ENCODE peak calls at places on chromosome 1, in five cellular contexts. P is activated T-helper 17 cell treated with anti-CD3 and anti-CD28 coated beads, Interleukin-2, amount 50 U/mL, for 72 hours; B is Right ventricle myocardium superior; E is activated T-cell treated with anti-CD3 and anti-CD28 coated beads, Interleukin-2, amount 50 U/mL, for 4 hours; D is activated naive CD4-positive, alpha-beta T cell treated with anti-CD3 and anti-CD28 coated beads, Interleukin-2, amount 50 U/mL, for 72 hours. V is an unnamed sample.

GRCh38 chr1:11045428-11046269 is 1.4 kb downstream of the MASP2 start:
- ATAC-seq in P (no peak), B (no peak), E (no peak), D (no peak), V (peak)

GRCh38 chr1:52125727-52126359 is 16.0 kb upstream of the ZFYVE9 start:
- ATAC-seq in P (no peak), B (no peak), E (no peak), D (no peak), V (no peak)

GRCh38 chr1:197924516-197925123 is 7.4 kb downstream of the LHX9 start:
- ATAC-seq in P (peak), B (peak), E (peak), D (peak), V (peak)

GRCh38 chr1:79554620-79555160 is 548.2 kb upstream of the ADGRL4 start:
- ATAC-seq in P (no peak), B (no peak), E (no peak), D (no peak), V (no peak)

GRCh38 chr1:67802565-67802964 is 30.7 kb downstream of the GNG12 start:
- ATAC-seq in P (no peak), B (peak), E (no peak), D (no peak), V (no peak)

GRCh38 chr1:59693431-59693830 is 121.3 kb upstream of the HOOK1 start:
- ATAC-seq in P (no peak), B (no peak), E (no peak), D (no peak), V (no peak)

GRCh38 chr1:39194398-39195051 is 10.0 kb upstream of the MACF1 start:
- ATAC-seq in P (no peak), B (no peak), E (no peak), D (no peak), V (no peak)

GRCh38 chr1:40014812-40015594 is 25.5 kb upstream of the CAP1 start:
- ATAC-seq in P (peak), B (no peak), E (peak), D (peak), V (no peak)

GRCh38 chr1:1540817-1541628 is 599 bp upstream of the TMEM240 start:
- ATAC-seq in P (no peak), B (peak), E (no peak), D (no peak), V (peak)

GRCh38 chr1:207862241-207862787 is 48.6 kb downstream of the CD34 start:
- ATAC-seq in P (no peak), B (no peak), E (no peak), D (no peak), V (no peak)